ENCODE peak calls at places on chromosomes 6 and 20, in four cellular contexts. K is HepG2, Q is K562, N is IMR-90. X is an unnamed sample.

GRCh38 chr20:34076952-34077351 is 35.1 kb downstream of the EIF2S2 start:
- DNase-seq in K (no peak), Q (no peak), N (no peak), X (no peak)

GRCh38 chr6:41155132-41155805 is 1.1 kb upstream of the TREML1 start:
- DNase-seq in K (peak), Q (no peak), N (peak), X (no peak)

GRCh38 chr6:56370127-56370540 is 122.8 kb upstream of the COL21A1 start:
- DNase-seq in K (peak), Q (peak), N (no peak), X (peak)

GRCh38 chr20:18443841-18444240 is 23.0 kb downstream of the DZANK1 start:
- DNase-seq in K (no peak), Q (no peak), N (peak), X (no peak)

GRCh38 chr6:30845183-30845582 is 39.1 kb upstream of the DDR1 start:
- DNase-seq in K (no peak), Q (peak), N (no peak), X (no peak)

GRCh38 chr6:26205625-26206574 is 118.7 kb downstream of the HFE start:
- DNase-seq in K (peak), Q (peak), N (peak), X (peak)

GRCh38 chr6:56382416-56382940 is 135.1 kb upstream of the COL21A1 start:
- DNase-seq in K (no peak), Q (no peak), N (no peak), X (no peak)

GRCh38 chr20:4894981-4895381 is 106.3 kb downstream of the SLC23A2 start:
- DNase-seq in K (no peak), Q (no peak), N (no peak), X (no peak)

GRCh38 chr20:48301189-48301588 is 515.9 kb upstream of the SULF2 start:
- DNase-seq in K (peak), Q (no peak), N (no peak), X (no peak)

GRCh38 chr6:124200661-124201060 is 397.0 kb downstream of the NKAIN2 start:
- DNase-seq in K (no peak), Q (no peak), N (no peak), X (no peak)

GRCh38 chr6:16591681-16592549 is 169.3 kb downstream of the ATXN1 start:
- DNase-seq in K (no peak), Q (no peak), N (no peak), X (no peak)

GRCh38 chr6:130602151-130602770 is 224.9 kb upstream of the SMLR1 start:
- DNase-seq in K (no peak), Q (no peak), N (peak), X (peak)

GRCh38 chr6:147212618-147213017 is 8.4 kb downstream of the STXBP5 start:
- DNase-seq in K (no peak), Q (no peak), N (no peak), X (no peak)

GRCh38 chr20:3732327-3733118 is at the start of gene HSPA12B:
- DNase-seq in K (no peak), Q (no peak), N (no peak), X (no peak)

GRCh38 chr20:35616465-35617396 is 1.1 kb downstream of the SPAG4 start:
- DNase-seq in K (peak), Q (peak), N (peak), X (peak)

DNA sequence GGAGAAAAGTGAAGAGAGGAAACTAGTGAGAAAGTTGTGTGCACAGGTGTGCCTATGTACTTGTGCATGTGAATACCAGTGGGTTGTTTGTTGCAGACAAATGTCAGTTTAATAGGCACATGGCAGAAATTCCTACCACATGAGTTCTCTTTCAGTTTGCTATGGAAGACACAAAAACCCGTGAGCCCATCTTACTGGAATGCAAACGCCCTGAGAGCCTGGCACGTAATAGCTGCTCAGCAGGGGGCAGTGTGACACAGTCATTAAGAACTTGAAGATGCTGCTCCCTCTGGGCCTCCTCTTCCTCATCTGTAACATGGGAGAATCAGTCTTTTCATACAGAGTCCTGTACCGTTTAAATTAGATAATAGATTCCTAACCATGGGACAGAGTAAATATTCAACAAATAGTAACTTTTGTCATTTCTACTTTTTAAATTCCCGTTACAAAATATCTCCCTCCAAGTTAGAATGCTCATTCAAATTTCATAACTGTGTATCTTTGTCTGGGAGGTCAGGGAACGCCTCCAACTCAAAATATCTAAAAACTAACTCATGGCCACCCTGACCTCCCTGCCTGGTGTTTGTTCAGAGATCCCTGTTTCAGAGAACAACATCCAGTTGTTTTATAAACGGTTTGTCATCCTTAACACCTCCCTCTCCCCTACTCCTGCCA is 802.9 kb downstream of the MAFB start:
- DNase-seq in K (peak), Q (peak), N (peak), X (peak)
- TF ChIP-seq MAZ in K (no peak), Q (no peak), N (no peak), X (no peak)

DNA sequence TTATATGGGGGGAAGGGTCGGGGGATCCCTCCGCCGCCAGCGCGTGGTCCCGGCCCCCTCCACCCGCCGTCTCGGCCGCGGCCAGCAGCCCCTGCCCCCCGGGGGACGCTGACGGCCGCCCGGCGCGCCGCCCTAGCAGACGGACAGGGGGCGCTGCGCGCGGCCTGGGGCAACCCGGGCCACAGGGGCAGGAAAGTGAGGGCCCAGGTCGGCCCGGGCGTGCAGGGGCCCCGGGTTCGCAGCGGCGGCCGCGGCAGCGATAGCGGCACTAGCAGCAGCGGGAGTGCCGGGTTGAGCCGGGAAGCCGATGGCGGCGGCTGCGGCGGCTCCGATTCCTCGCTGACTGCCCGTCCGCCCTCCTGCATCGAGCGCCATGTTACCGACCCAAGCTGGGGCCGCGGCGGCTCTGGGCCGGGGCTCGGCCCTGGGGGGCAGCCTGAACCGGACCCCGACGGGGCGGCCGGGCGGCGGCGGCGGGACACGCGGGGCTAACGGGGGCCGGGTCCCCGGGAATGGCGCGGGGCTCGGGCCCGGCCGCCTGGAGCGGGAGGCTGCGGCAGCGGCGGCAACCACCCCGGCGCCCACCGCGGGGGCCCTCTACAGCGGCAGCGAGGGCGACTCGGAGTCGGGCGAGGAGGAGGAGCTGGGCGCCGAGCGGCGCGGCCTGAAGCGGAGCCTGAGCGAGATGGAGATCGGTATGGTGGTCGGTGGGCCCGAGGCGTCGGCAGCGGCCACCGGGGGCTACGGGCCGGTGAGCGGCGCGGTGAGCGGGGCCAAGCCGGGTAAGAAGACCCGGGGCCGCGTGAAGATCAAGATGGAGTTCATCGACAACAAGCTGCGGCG is 436 bp downstream of the SRF start:
- DNase-seq in K (no peak), Q (no peak), N (no peak), X (no peak)
- TF ChIP-seq POLR2A in K (no peak), Q (no peak), N (peak), X (peak)

DNA sequence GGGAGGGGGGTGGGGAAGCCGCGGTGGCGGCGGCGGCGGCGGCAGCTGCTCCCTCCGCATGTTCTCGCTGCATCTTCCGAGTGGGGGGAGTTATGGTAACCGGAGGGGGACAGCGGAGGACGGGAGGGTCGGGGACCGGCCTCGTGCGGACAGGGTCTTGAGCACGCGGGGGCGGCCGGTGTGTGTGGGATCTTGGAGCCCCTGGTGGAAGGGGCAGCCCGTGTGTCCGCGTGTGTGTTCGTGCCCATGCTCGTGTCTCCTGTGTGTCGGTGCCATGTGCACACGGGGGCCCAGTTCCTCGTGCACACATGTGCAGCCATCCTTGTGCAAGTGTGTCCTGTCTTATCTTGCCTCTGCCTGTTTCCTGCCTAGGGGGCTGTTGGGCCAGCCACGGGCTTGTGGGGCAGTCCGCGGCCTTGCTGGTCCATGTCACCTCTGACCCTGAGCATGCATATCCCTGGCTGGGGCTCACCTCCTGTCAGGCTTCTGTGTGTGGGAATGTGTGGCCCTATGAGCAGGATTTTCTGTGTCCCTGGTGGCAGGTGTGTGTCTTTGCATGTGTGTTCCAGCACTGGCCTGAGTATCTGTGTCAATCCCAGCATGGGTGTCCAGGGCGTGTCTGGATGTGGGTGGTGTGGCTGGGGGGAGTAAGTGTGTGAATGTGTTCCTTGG is 8.5 kb downstream of the SYNGAP1 start:
- DNase-seq in K (peak), Q (peak), N (no peak), X (peak)
- TF ChIP-seq MAZ in K (peak), Q (no peak), N (no peak), X (no peak)

DNA sequence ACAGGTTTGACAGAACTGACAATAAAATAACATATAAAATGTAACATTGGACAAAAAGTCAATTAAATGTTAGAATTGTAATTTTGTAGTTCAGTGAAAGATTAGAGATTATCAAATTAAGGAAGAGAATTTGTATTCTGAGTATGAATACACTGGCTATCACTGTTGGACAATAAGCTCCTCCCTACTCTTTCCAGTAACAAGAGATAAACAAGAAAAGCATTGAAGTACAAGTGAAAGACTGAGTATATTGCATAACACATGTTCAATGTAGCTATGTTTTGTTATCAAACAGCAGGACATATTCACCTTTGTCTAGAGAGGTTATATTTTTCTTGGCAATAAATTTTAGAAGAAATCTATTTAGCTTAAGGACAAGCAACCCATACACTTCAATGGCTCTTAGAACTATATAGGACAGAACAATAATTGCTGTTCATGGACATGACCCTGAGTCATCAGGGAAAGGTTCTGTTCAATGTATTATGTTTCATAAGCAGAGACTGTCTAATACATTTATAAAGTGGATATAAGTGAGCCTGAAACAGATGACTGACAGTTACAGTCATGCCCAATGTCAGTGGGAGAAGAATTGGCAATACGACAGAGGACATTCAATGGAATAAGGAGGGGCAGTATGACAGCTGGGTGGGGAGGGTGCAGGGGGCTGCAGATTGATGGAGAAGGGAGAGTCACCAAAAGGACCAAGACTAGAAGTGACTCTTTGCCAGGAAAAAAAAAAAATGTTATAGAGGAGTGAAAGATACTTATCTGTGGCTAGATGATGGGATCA is 520.4 kb downstream of the FRK start:
- DNase-seq in K (no peak), Q (no peak), N (no peak), X (no peak)
- TF ChIP-seq POLR2A in K (no peak), Q (no peak), N (no peak), X (no peak)